ENCODE peak calls at places on chromosomes 7 and 10, in seven cellular contexts. A is kidney epithelial cell; C is trophoblast cell; U is hepatocyte; F is left ventricle myocardium inferior; D is CD8-positive, alpha-beta T cell; L is GM12865. Q is an unnamed sample.

GRCh38 chr7:22346383-22347107 is 10.4 kb downstream of the RAPGEF5 start:
- DNase-seq in D (no peak), A (no peak), L (no peak), C (peak), F (no peak), U (peak), Q (no peak)

GRCh38 chr10:117860135-117860534 is 186.6 kb downstream of the RAB11FIP2 start:
- DNase-seq in U (no peak), F (no peak), C (no peak), L (no peak), D (no peak), A (no peak), Q (no peak)

GRCh38 chr10:43304687-43305333 is 37.9 kb upstream of the RASGEF1A start:
- DNase-seq in C (peak), D (peak), L (no peak), U (peak), A (no peak), F (peak), Q (peak)

GRCh38 chr7:142088022-142088714 is 23.4 kb upstream of the MGAM2 start:
- DNase-seq in C (no peak), A (no peak), U (no peak), L (no peak), D (no peak), F (no peak), Q (no peak)

GRCh38 chr10:30493609-30494530 is 59.9 kb downstream of the MAP3K8 start:
- DNase-seq in D (no peak), U (no peak), F (peak), L (peak), A (no peak), C (peak), Q (peak)

GRCh38 chr10:133388265-133388972 is 5.5 kb upstream of the MTG1 start:
- DNase-seq in F (no peak), U (no peak), D (no peak), A (no peak), L (peak), C (no peak), Q (peak)

GRCh38 chr10:127527891-127528290 is 21.2 kb upstream of the NPS start:
- DNase-seq in L (no peak), C (no peak), F (peak), A (no peak), D (no peak), U (no peak), Q (no peak)

GRCh38 chr7:723541-723940 is 3.0 kb upstream of the DNAAF5 start:
- DNase-seq in C (no peak), D (no peak), U (peak), L (no peak), F (no peak), A (no peak), Q (no peak)

GRCh38 chr10:113094114-113094486 is 144.1 kb downstream of the TCF7L2 start:
- DNase-seq in D (no peak), U (no peak), F (no peak), L (peak), C (no peak), A (no peak), Q (no peak)

GRCh38 chr7:140726304-140726703 is 29.8 kb downstream of the NDUFB2 start:
- DNase-seq in F (no peak), L (peak), U (peak), A (no peak), D (no peak), C (peak), Q (no peak)

GRCh38 chr7:885261-885892 is 9.0 kb downstream of the GET4 start:
- DNase-seq in A (no peak), U (no peak), D (no peak), L (no peak), F (peak), C (no peak), Q (no peak)

GRCh38 chr10:112461029-112461887 is 14.2 kb downstream of the VTI1A start:
- DNase-seq in U (no peak), C (no peak), F (no peak), L (no peak), A (peak), D (no peak), Q (no peak)

GRCh38 chr10:126188679-126189200 is 199.5 kb downstream of the ADAM12 start:
- DNase-seq in L (no peak), A (no peak), F (no peak), C (no peak), U (no peak), D (no peak), Q (no peak)

GRCh38 chr10:126013489-126014281 is 117.3 kb downstream of the FANK1 start:
- DNase-seq in F (no peak), L (peak), U (peak), A (peak), D (peak), C (no peak), Q (no peak)

GRCh38 chr7:157751951-157752673 is 415.3 kb downstream of the DNAJB6 start:
- DNase-seq in A (no peak), L (no peak), D (no peak), U (no peak), F (no peak), C (no peak), Q (no peak)

GRCh38 chr10:8049151-8049873 is 5.2 kb upstream of the GATA3 start:
- DNase-seq in L (no peak), C (peak), A (no peak), F (no peak), D (no peak), U (peak), Q (no peak)

GRCh38 chr7:98627062-98627790 is 10.1 kb downstream of the NPTX2 start:
- DNase-seq in C (no peak), F (no peak), D (no peak), U (no peak), A (no peak), L (no peak), Q (no peak)

GRCh38 chr7:158572000-158572828 is 15.4 kb downstream of the PTPRN2 start:
- DNase-seq in U (no peak), F (no peak), C (peak), D (no peak), L (no peak), A (no peak), Q (peak)

GRCh38 chr10:19347592-19347991 is 299.0 kb downstream of the MALRD1 start:
- DNase-seq in U (peak), C (peak), F (no peak), D (no peak), A (no peak), L (no peak), Q (no peak)

GRCh38 chr10:74047304-74047703 is 49.4 kb downstream of the VCL start:
- DNase-seq in A (no peak), C (no peak), U (no peak), L (no peak), F (no peak), D (no peak), Q (peak)

GRCh38 chr7:92695308-92696261 is 105.4 kb upstream of the FAM133B start:
- DNase-seq in A (peak), L (no peak), F (peak), D (no peak), U (peak), C (peak), Q (no peak)

GRCh38 chr10:124962421-124962820 is 20.5 kb downstream of the ZRANB1 start:
- DNase-seq in F (no peak), D (no peak), L (no peak), U (no peak), C (peak), A (no peak), Q (no peak)

GRCh38 chr7:16347461-16348192 is 73.7 kb downstream of the CRPPA start:
- DNase-seq in C (no peak), A (no peak), L (no peak), D (no peak), U (peak), F (no peak), Q (no peak)

GRCh38 chr10:76487582-76487981 is 1056.2 kb downstream of the LRMDA start:
- DNase-seq in U (no peak), L (no peak), F (no peak), C (no peak), D (no peak), A (no peak), Q (no peak)

GRCh38 chr10:11611248-11612003 is at the start of gene USP6NL:
- DNase-seq in L (peak), A (peak), D (peak), C (peak), U (peak), F (peak), Q (peak)

GRCh38 chr7:73919694-73920375 is 58.9 kb downstream of the TMEM270 start:
- DNase-seq in D (no peak), L (no peak), C (no peak), F (no peak), A (no peak), U (no peak), Q (no peak)

GRCh38 chr10:33661580-33662269 is 327.3 kb upstream of the NRP1 start:
- DNase-seq in C (peak), D (no peak), A (no peak), F (peak), U (peak), L (peak), Q (peak)

GRCh38 chr10:132384618-132385510 is 12.1 kb upstream of the PWWP2B start:
- DNase-seq in C (no peak), U (no peak), L (no peak), F (no peak), D (no peak), A (no peak), Q (no peak)

GRCh38 chr7:44964384-44964830 is 14.4 kb downstream of the MYO1G start:
- DNase-seq in F (no peak), L (no peak), C (no peak), D (no peak), A (no peak), U (no peak), Q (peak)

GRCh38 chr10:121313119-121313858 is 285.0 kb downstream of the FGFR2 start:
- DNase-seq in U (no peak), L (no peak), A (no peak), F (no peak), D (no peak), C (peak), Q (no peak)

GRCh38 chr7:157846281-157846680 is 509.5 kb downstream of the DNAJB6 start:
- DNase-seq in A (no peak), F (no peak), U (no peak), D (no peak), L (no peak), C (no peak), Q (no peak)

GRCh38 chr10:30639946-30640786 is 10.6 kb upstream of the LYZL2 start:
- DNase-seq in C (peak), D (peak), L (peak), A (peak), U (peak), F (no peak), Q (no peak)

DNA sequence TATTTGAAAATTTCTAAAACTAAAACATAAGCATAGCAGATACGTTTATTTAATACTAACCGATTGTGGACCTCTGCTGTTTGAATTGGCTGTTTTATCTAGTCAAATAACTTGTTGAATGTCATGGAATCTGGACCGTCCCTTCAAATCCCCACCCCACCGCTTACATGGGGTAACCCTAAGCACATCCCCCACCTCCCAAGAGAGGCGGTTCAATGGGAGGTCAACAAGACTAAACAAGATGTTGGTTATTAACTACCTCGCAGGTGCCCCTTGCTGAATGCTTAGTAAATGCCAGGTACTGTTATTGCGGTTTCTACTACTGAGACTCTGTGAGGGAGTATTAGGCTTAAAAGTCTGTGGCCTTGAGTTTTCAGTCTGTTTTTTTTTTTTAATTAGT is 70.9 kb downstream of the DAGLB start:
- DNase-seq in A (no peak), U (peak), D (no peak), L (peak), F (no peak), C (no peak), Q (no peak)
- H3K4me3 ChIP-seq in A (peak), U (no peak), D (no peak), L (peak), F (peak), C (no peak), Q (no peak)

GRCh38 chr10:51400354-51401096 is 298.9 kb downstream of the CSTF2T start:
- DNase-seq in C (no peak), A (no peak), U (no peak), L (no peak), F (no peak), D (no peak), Q (no peak)
- H3K4me3 ChIP-seq in C (no peak), A (no peak), U (no peak), L (no peak), F (no peak), D (no peak), Q (no peak)

DNA sequence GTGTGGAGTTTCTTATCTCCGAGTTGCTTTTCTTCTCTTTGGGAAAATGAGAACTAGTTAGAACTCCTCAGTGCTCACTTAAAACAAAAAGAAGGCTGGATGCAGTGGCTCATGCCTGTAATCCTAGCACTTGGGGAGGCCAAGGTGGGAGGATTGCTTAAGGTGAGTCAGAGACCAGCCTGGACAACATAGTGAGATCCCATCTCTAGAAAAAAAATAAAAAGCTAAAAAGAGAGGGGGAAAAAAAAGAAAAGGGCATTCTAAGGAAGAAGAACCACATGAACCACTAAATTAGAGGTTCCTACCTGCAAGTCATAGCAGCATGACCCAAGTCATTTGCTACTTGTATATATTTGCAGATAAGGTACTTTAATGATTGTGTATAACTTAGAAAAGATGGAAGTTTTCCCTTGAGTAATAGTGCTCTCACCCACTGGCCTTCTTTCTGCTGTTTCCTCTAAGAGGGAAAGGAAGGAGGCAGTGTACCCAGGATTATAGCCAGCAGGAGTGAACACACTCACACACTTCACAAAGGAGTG is 87.8 kb downstream of the CCDC71L start:
- DNase-seq in U (no peak), F (no peak), C (peak), A (no peak), L (no peak), D (no peak), Q (no peak)
- H3K4me3 ChIP-seq in U (no peak), F (no peak), C (no peak), A (no peak), L (no peak), D (no peak), Q (no peak)

GRCh38 chr10:102868976-102869289 is 337 bp upstream of the AS3MT start:
- DNase-seq in F (no peak), D (no peak), L (no peak), U (no peak), A (no peak), C (no peak), Q (no peak)

GRCh38 chr10:102869290-102870198 is at the start of gene AS3MT:
- DNase-seq in C (peak), F (peak), D (no peak), L (no peak), U (peak), A (no peak), Q (no peak)

GRCh38 chr10:102865620-102866019 is 3.6 kb upstream of the AS3MT start:
- DNase-seq in F (no peak), A (no peak), U (no peak), C (no peak), D (no peak), L (no peak), Q (no peak)

DNA sequence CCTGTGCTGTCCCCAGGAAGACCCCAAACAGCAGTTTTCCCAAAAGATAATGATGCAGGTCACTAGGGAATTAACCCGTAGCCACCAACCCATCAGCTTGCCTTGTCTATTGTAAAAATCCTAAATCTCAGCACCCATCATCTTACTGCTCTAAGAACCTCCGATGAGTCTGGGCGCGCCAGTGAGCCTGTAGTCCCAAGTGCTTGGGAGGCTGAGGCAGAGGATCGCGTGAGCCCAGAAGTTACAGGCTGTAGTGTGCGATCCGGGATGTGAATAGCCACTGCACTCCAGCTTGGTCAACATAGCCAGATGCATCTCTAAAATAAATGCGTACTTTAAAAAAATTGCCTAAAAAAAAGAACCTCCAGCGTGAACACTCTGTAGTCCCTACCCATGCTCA is 951 bp downstream of the AS3MT start:
- DNase-seq in L (no peak), F (no peak), U (no peak), D (no peak), C (no peak), A (no peak), Q (no peak)
- H3K4me3 ChIP-seq in L (no peak), F (peak), U (peak), D (no peak), C (no peak), A (no peak), Q (no peak)

GRCh38 chr10:31697271-31698168 is 231.1 kb downstream of the ARHGAP12 start:
- DNase-seq in U (peak), F (peak), L (no peak), A (peak), C (peak), D (no peak), Q (no peak)
- H3K4me3 ChIP-seq in U (no peak), F (peak), L (no peak), A (no peak), C (no peak), D (no peak), Q (no peak)

DNA sequence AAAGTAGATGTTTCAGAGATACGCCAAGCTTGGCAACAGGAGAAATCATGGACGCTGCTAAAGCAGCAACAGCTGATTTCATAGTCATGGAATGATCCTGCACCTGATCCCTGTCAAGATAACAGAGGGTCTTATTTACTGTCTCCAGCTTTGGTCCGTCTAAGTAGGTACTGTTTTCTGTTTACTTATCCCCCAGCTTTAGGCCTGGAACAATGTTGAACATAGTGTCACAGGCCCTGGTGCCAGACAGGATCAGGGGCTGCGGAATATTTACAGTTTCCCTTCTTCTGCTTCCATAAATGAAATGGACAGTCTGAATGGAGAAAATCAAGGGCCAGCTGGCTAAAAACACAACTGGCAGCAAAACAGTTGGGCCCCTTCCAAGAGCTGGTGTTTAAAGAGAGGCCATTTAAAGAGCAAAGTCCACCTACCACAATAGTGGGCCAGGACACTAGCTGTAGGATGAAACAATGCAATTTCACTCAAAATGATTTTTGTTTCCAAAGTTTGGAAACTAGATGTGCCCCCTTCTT is 2.9 kb downstream of the GPR37 start:
- DNase-seq in F (no peak), L (no peak), D (no peak), U (peak), A (no peak), C (peak), Q (no peak)
- H3K4me3 ChIP-seq in F (no peak), L (no peak), D (no peak), U (no peak), A (no peak), C (no peak), Q (no peak)

GRCh38 chr7:154450434-154450833 is 398.2 kb downstream of the DPP6 start:
- DNase-seq in L (no peak), U (no peak), C (no peak), D (no peak), F (no peak), A (no peak), Q (no peak)

GRCh38 chr7:154451480-154452457 is 399.6 kb downstream of the DPP6 start:
- DNase-seq in D (no peak), F (no peak), C (no peak), A (no peak), L (no peak), U (no peak), Q (no peak)
- H3K4me3 ChIP-seq in D (no peak), F (no peak), C (no peak), A (no peak), L (no peak), U (no peak), Q (no peak)

GRCh38 chr10:72086466-72087391 is 1.6 kb downstream of the SPOCK2 start:
- DNase-seq in D (peak), C (no peak), U (no peak), A (no peak), F (peak), L (peak), Q (peak)

GRCh38 chr10:72085864-72086465 is 2.4 kb downstream of the SPOCK2 start:
- DNase-seq in A (no peak), D (no peak), L (no peak), C (no peak), F (no peak), U (no peak), Q (no peak)

GRCh38 chr10:72087969-72088878 is at the start of gene SPOCK2:
- DNase-seq in F (no peak), U (no peak), C (peak), D (peak), A (no peak), L (no peak), Q (no peak)

GRCh38 chr10:72088879-72089585 is 681 bp upstream of the SPOCK2 start:
- DNase-seq in C (peak), A (no peak), F (peak), L (no peak), U (no peak), D (peak), Q (peak)

GRCh38 chr10:72087392-72087968 is 871 bp downstream of the SPOCK2 start:
- DNase-seq in D (peak), C (no peak), A (no peak), L (no peak), U (peak), F (no peak), Q (no peak)
- H3K4me3 ChIP-seq in D (peak), C (no peak), A (peak), L (peak), U (peak), F (peak), Q (peak)

GRCh38 chr7:50356212-50356944 is 51.9 kb downstream of the IKZF1 start:
- DNase-seq in A (no peak), L (no peak), C (peak), F (peak), U (no peak), D (no peak), Q (peak)
- H3K4me3 ChIP-seq in A (no peak), L (no peak), C (no peak), F (no peak), U (no peak), D (no peak), Q (no peak)

GRCh38 chr7:139095194-139095659 is 14.3 kb downstream of the ZC3HAV1 start:
- DNase-seq in U (no peak), F (no peak), A (no peak), D (peak), C (peak), L (peak), Q (peak)
- H3K4me3 ChIP-seq in U (no peak), F (no peak), A (no peak), D (peak), C (no peak), L (peak), Q (peak)